ENCODE peak calls at places on chromosomes 5 and 9, in nine cellular contexts. U is adrenal gland, T is fibroblast of lung, O is stomach, X is GM23338, D is heart right ventricle, Q is breast epithelium, K is GM23248, I is left ventricle myocardium inferior. V is an unnamed sample. For H3K4me1, the result is how much of the 10 kb centered on the place peaks cover.

GRCh38 chr9:16458696-16459420 is 411.6 kb downstream of the BNC2 start:
- DNase-seq in U (no peak), T (peak), O (no peak), X (no peak), D (no peak), Q (no peak), K (peak), I (no peak), V (no peak)

GRCh38 chr5:28580616-28581015 is 1542.2 kb upstream of the CDH9 start:
- DNase-seq in U (no peak), T (peak), O (no peak), X (no peak), D (no peak), Q (no peak), K (no peak), I (no peak), V (no peak)

GRCh38 chr5:139293504-139294371 is at the start of gene MATR3:
- DNase-seq in U (peak), T (peak), O (peak), X (peak), D (peak), Q (peak), K (peak), I (peak), V (peak)

GRCh38 chr9:127049044-127049443 is 73.4 kb downstream of the ANGPTL2 start:
- DNase-seq in U (peak), T (peak), O (peak), X (no peak), D (no peak), Q (no peak), K (peak), I (no peak), V (no peak)

GRCh38 chr5:173144200-173145176 is at the start of gene BNIP1:
- DNase-seq in U (peak), T (peak), O (peak), X (peak), D (peak), Q (peak), K (peak), I (peak), V (peak)

GRCh38 chr9:70257991-70258691 is 637 bp upstream of the SMC5 start:
- DNase-seq in U (peak), T (peak), O (peak), X (peak), D (no peak), Q (peak), K (peak), I (no peak), V (no peak)

GRCh38 chr5:73030995-73031394 is 75.2 kb downstream of the FCHO2 start:
- DNase-seq in U (no peak), T (peak), O (no peak), X (peak), D (no peak), Q (no peak), K (peak), I (no peak), V (no peak)

GRCh38 chr5:8341416-8341815 is 472.5 kb downstream of the MTRR start:
- DNase-seq in U (no peak), T (no peak), O (no peak), X (no peak), D (no peak), Q (no peak), K (peak), I (no peak), V (no peak)

GRCh38 chr5:167096816-167097215 is 1194.6 kb upstream of the WWC1 start:
- DNase-seq in U (no peak), T (peak), O (no peak), X (peak), D (no peak), Q (no peak), K (no peak), I (no peak), V (no peak)

DNA sequence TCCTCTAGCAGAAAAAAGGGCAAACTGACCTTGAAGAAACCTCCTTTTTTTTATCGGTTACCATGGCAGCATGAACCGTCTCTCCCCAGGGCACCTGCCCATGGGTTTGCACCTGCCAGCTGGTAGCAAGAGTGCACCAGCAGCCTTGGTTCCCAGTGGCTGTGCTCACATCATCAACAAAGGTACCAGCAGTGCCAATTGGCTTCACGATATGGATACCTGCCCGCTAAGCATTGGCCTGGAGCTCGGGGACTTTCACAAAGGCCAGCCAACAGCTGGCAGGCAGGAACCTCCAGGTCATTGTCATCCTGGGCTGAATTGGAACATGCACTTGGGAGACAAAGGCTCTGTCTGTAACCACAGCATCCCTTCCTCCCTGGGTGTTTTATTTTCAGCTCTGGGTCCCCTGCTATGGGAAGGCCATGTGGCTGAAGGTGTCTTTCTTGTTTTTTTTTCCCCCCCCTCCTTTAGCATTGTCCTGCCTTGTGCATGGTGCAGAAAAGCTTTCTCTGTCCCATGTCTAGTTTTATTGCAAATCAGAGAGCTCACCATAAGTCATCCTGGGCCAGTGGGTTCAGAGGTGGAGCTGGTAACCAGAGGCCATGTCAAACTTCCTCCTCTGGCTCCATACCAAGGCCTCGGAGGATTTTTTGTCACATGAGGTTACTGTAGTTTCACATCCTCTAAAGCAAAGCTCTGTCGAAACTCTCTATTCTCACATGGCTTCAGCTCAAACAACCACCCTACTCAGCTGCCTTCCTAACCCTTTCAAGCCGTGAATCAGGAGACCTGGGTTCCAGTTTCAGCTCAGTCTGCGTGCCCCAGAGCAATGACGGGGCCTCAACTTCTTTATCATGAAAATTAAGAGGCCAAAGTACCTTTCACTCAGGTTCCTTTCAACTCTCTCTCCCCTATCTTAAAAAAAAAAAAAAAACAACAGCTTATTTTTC is 145.5 kb upstream of the MAP3K1 start:
- DNase-seq in U (peak), T (peak), O (peak), X (peak), D (no peak), Q (peak), K (no peak), I (peak), V (peak)
- H3K27ac ChIP-seq in U (no peak), T (no peak), O (no peak), X (peak), D (no peak), Q (peak), K (no peak), I (peak), V (no peak)

GRCh38 chr9:21803674-21804048 is 1.2 kb downstream of the MTAP start:
- DNase-seq in U (no peak), T (no peak), O (no peak), X (no peak), D (no peak), Q (no peak), K (no peak), I (no peak), V (no peak)
- H3K4me1 ChIP-seq in U (under half), T (under half), O (half or more), X (under half), D (under half), Q (under half), K (under half), I (half or more), V (under half)

DNA sequence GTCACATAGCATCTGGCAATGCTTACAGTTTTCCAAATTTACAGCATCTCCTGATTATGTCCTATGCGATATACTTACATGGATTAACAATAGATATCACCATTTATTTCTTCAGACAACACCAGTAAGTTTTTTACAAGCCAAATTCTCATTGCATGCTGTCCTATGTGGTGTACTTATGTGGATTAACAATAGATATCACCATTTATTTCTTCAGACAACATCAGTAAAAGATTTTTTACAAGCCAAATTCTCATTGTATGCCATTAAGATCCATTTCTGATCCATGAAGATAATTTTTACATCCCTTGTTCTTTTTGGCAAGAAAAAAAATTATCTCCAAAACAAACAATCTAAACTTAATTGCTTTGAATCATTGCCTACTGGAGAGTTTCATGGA is 340.9 kb downstream of the KCNN2 start:
- DNase-seq in U (no peak), T (no peak), O (no peak), X (no peak), D (no peak), Q (no peak), K (no peak), I (no peak), V (no peak)
- H3K4me3 ChIP-seq in U (no peak), T (no peak), O (no peak), X (no peak), D (no peak), Q (no peak), K (no peak), I (no peak), V (no peak)

GRCh38 chr9:134436356-134436717 is 110.1 kb downstream of the RXRA start:
- DNase-seq in U (no peak), T (no peak), O (no peak), X (no peak), D (no peak), Q (no peak), K (no peak), I (no peak), V (no peak)
- H3K27ac ChIP-seq in U (no peak), T (no peak), O (peak), X (no peak), D (no peak), Q (peak), K (no peak), I (peak), V (peak)